ENCODE peak calls at places on chromosome 20, in four cellular contexts. One of them, this sample, is unnamed.

GRCh38 chr20:32536861-32537656 is 48.1 kb downstream of the NOL4L start:
- DNase-seq in body of pancreas: peak; percentile 82
- DNase-seq in NCI-H446: no peak
- DNase-seq in AG09309: no peak
- DNase-seq in this sample: no peak

GRCh38 chr20:41131594-41132387 is 5.6 kb upstream of the PLCG1 start:
- DNase-seq in AG09309: no peak
- DNase-seq in body of pancreas: no peak
- DNase-seq in NCI-H446: no peak
- DNase-seq in this sample: no peak

GRCh38 chr20:33897313-33897912 is 86.3 kb downstream of the CHMP4B start:
- DNase-seq in NCI-H446: no peak
- DNase-seq in AG09309: no peak
- DNase-seq in body of pancreas: no peak
- DNase-seq in this sample: no peak

GRCh38 chr20:38857703-38858102 is 52.2 kb downstream of the PPP1R16B start:
- DNase-seq in body of pancreas: no peak
- DNase-seq in AG09309: no peak
- DNase-seq in NCI-H446: no peak
- DNase-seq in this sample: no peak

GRCh38 chr20:47527004-47527800 is 25.5 kb downstream of the NCOA3 start:
- DNase-seq in body of pancreas: no peak
- DNase-seq in AG09309: no peak
- DNase-seq in NCI-H446: no peak
- DNase-seq in this sample: no peak

GRCh38 chr20:62795023-62795761 is 1.1 kb upstream of the MRGBP start:
- DNase-seq in AG09309: no peak
- DNase-seq in NCI-H446: peak; percentile 69
- DNase-seq in body of pancreas: no peak
- DNase-seq in this sample: no peak

GRCh38 chr20:50625986-50626677 is 65.2 kb downstream of the RIPOR3 start:
- DNase-seq in NCI-H446: no peak
- DNase-seq in AG09309: no peak
- DNase-seq in body of pancreas: peak; percentile 27
- DNase-seq in this sample: no peak

GRCh38 chr20:25194333-25194972 is 1.1 kb upstream of the ENTPD6 start:
- DNase-seq in AG09309: no peak
- DNase-seq in body of pancreas: no peak
- DNase-seq in NCI-H446: no peak
- DNase-seq in this sample: no peak

GRCh38 chr20:38771621-38772020 is 23.4 kb downstream of the ACTR5 start:
- DNase-seq in AG09309: no peak
- DNase-seq in body of pancreas: no peak
- DNase-seq in NCI-H446: no peak
- DNase-seq in this sample: no peak

GRCh38 chr20:64109390-64109747 is 2.0 kb upstream of the NPBWR2 start:
- DNase-seq in body of pancreas: no peak
- DNase-seq in AG09309: no peak
- DNase-seq in NCI-H446: no peak
- DNase-seq in this sample: no peak

GRCh38 chr20:37384683-37385174 is 38.8 kb downstream of the SRC start:
- DNase-seq in NCI-H446: no peak
- DNase-seq in AG09309: no peak
- DNase-seq in body of pancreas: peak; percentile 39
- DNase-seq in this sample: no peak

GRCh38 chr20:48815537-48815936 is 12.3 kb downstream of the PREX1 start:
- DNase-seq in AG09309: no peak
- DNase-seq in NCI-H446: no peak
- DNase-seq in body of pancreas: no peak
- DNase-seq in this sample: no peak

GRCh38 chr20:51654495-51654894 is 112.0 kb upstream of the NFATC2 start:
- DNase-seq in body of pancreas: no peak
- DNase-seq in AG09309: no peak
- DNase-seq in NCI-H446: no peak
- DNase-seq in this sample: no peak

GRCh38 chr20:62944184-62944583 is 6.2 kb downstream of the GID8 start:
- DNase-seq in NCI-H446: no peak
- DNase-seq in body of pancreas: no peak
- DNase-seq in AG09309: no peak
- DNase-seq in this sample: no peak

GRCh38 chr20:37240337-37241055 is 21.1 kb downstream of the GHRH start:
- DNase-seq in body of pancreas: no peak
- DNase-seq in NCI-H446: no peak
- DNase-seq in AG09309: no peak
- DNase-seq in this sample: no peak

GRCh38 chr20:49567421-49568256 is at the start of gene PTGIS:
- DNase-seq in NCI-H446: no peak
- DNase-seq in body of pancreas: no peak
- DNase-seq in AG09309: no peak
- DNase-seq in this sample: no peak

GRCh38 chr20:40279390-40279789 is 409.6 kb downstream of the MAFB start:
- DNase-seq in NCI-H446: no peak
- DNase-seq in body of pancreas: peak; percentile 66
- DNase-seq in AG09309: peak; percentile 63
- DNase-seq in this sample: peak; percentile 73

GRCh38 chr20:14829897-14830296 is 492.5 kb upstream of the FLRT3 start:
- DNase-seq in NCI-H446: peak; percentile 46
- DNase-seq in AG09309: no peak
- DNase-seq in body of pancreas: no peak
- DNase-seq in this sample: no peak

GRCh38 chr20:4227085-4227821 is 211.9 kb upstream of the RNF24 start:
- DNase-seq in AG09309: peak; percentile 55
- DNase-seq in body of pancreas: no peak
- DNase-seq in NCI-H446: no peak
- DNase-seq in this sample: peak; percentile 35

GRCh38 chr20:35006531-35006971 is 50.9 kb downstream of the MYH7B start:
- DNase-seq in AG09309: no peak
- DNase-seq in NCI-H446: no peak
- DNase-seq in body of pancreas: no peak
- DNase-seq in this sample: no peak

GRCh38 chr20:33753763-33754162 is 22.0 kb downstream of the ZNF341 start:
- DNase-seq in body of pancreas: no peak
- DNase-seq in AG09309: no peak
- DNase-seq in NCI-H446: no peak
- DNase-seq in this sample: no peak

This sample was measured in GM04503.